ENCODE peak calls at places on chromosomes 5 and 9, in nine cellular contexts. Y, O, J, Q, E, A, M, R and F are unnamed samples.

GRCh38 chr9:27432308-27432707 is 91.8 kb upstream of the IFNK start:
- DNase-seq in Y (no peak), O (no peak), J (no peak), Q (no peak), E (no peak), A (no peak), M (no peak), R (no peak), F (no peak)

GRCh38 chr5:75753182-75753581 is 35.9 kb upstream of the POC5 start:
- DNase-seq in Y (no peak), O (no peak), J (no peak), Q (no peak), E (no peak), A (no peak), M (no peak), R (no peak), F (no peak)

GRCh38 chr5:40378431-40379175 is 301.1 kb upstream of the PTGER4 start:
- DNase-seq in Y (peak; percentile 46), O (no peak), J (no peak), Q (no peak), E (no peak), A (no peak), M (no peak), R (no peak), F (no peak)

GRCh38 chr9:106643211-106643930 is 219.6 kb upstream of the ZNF462 start:
- DNase-seq in Y (no peak), O (no peak), J (no peak), Q (no peak), E (no peak), A (no peak), M (no peak), R (no peak), F (no peak)

GRCh38 chr5:112189328-112189840 is 229.7 kb downstream of the EPB41L4A start:
- DNase-seq in Y (no peak), O (no peak), J (no peak), Q (no peak), E (no peak), A (no peak), M (no peak), R (no peak), F (no peak)

GRCh38 chr5:39906146-39906545 is 481.4 kb upstream of the DAB2 start:
- DNase-seq in Y (no peak), O (no peak), J (no peak), Q (no peak), E (peak; percentile 60), A (no peak), M (peak; percentile 49), R (no peak), F (no peak)

GRCh38 chr5:55597014-55597981 is 62.5 kb upstream of the PLPP1 start:
- DNase-seq in Y (no peak), O (no peak), J (no peak), Q (no peak), E (peak; percentile 95), A (no peak), M (peak; percentile 85), R (no peak), F (no peak)

GRCh38 chr5:35117960-35118359 is 70.2 kb upstream of the AGXT2 start:
- DNase-seq in Y (peak; percentile 14), O (no peak), J (no peak), Q (no peak), E (peak; percentile 17), A (no peak), M (peak; percentile 77), R (no peak), F (no peak)

GRCh38 chr5:180306796-180307195 is 14.9 kb upstream of the MAPK9 start:
- DNase-seq in Y (no peak), O (no peak), J (no peak), Q (no peak), E (no peak), A (peak; percentile 0), M (no peak), R (no peak), F (no peak)

GRCh38 chr5:140382866-140383265 is 18.8 kb upstream of the ANKHD1 start:
- DNase-seq in Y (no peak), O (no peak), J (no peak), Q (no peak), E (no peak), A (no peak), M (no peak), R (no peak), F (no peak)

GRCh38 chr5:124156408-124157027 is 589.9 kb downstream of the ZNF608 start:
- DNase-seq in Y (no peak), O (no peak), J (no peak), Q (no peak), E (no peak), A (no peak), M (no peak), R (no peak), F (no peak)

GRCh38 chr5:154849791-154850201 is 607 bp downstream of the FAXDC2 start:
- DNase-seq in Y (no peak), O (no peak), J (no peak), Q (no peak), E (peak; percentile 23), A (no peak), M (peak; percentile 58), R (no peak), F (no peak)

GRCh38 chr5:128121679-128122078 is 38.1 kb downstream of the SLC12A2 start:
- DNase-seq in Y (no peak), O (no peak), J (peak; percentile 49), Q (no peak), E (peak; percentile 58), A (no peak), M (peak; percentile 13), R (no peak), F (no peak)

GRCh38 chr9:121135642-121136041 is 60.9 kb downstream of the CNTRL start:
- DNase-seq in Y (no peak), O (no peak), J (no peak), Q (no peak), E (no peak), A (no peak), M (no peak), R (no peak), F (no peak)

GRCh38 chr5:107395632-107396350 is 274.9 kb downstream of the EFNA5 start:
- DNase-seq in Y (peak; percentile 52), O (no peak), J (no peak), Q (no peak), E (no peak), A (no peak), M (no peak), R (no peak), F (no peak)

GRCh38 chr9:94860678-94861588 is 134.4 kb downstream of the AOPEP start:
- DNase-seq in Y (peak; percentile 82), O (peak; percentile 65), J (no peak), Q (peak; percentile 74), E (no peak), A (no peak), M (peak; percentile 97), R (peak; percentile 20), F (no peak)

GRCh38 chr9:22097712-22098111 is 88.6 kb upstream of the CDKN2B start:
- DNase-seq in Y (no peak), O (no peak), J (no peak), Q (no peak), E (peak; percentile 94), A (no peak), M (peak; percentile 80), R (no peak), F (no peak)

GRCh38 chr9:22044583-22044982 is 35.5 kb upstream of the CDKN2B start:
- DNase-seq in Y (no peak), O (no peak), J (no peak), Q (no peak), E (peak; percentile 91), A (no peak), M (peak; percentile 75), R (no peak), F (no peak)

GRCh38 chr9:124450241-124450924 is at the start of gene ADGRD2:
- DNase-seq in Y (no peak), O (peak; percentile 46), J (no peak), Q (no peak), E (no peak), A (no peak), M (peak; percentile 17), R (no peak), F (no peak)

GRCh38 chr9:112273826-112274225 is 59.6 kb downstream of the PTBP3 start:
- DNase-seq in Y (no peak), O (no peak), J (no peak), Q (no peak), E (no peak), A (no peak), M (peak; percentile 17), R (no peak), F (no peak)

GRCh38 chr9:13728917-13729811 is 449.7 kb upstream of the MPDZ start:
- DNase-seq in Y (no peak), O (no peak), J (no peak), Q (no peak), E (peak; percentile 79), A (no peak), M (no peak), R (no peak), F (no peak)

GRCh38 chr9:136856541-136857141 is 4.5 kb downstream of the MAMDC4 start:
- DNase-seq in Y (peak; percentile 8), O (no peak), J (no peak), Q (peak; percentile 13), E (no peak), A (no peak), M (no peak), R (no peak), F (no peak)

GRCh38 chr9:126016579-126017290 is 269.6 kb downstream of the PBX3 start:
- DNase-seq in Y (no peak), O (no peak), J (no peak), Q (no peak), E (no peak), A (no peak), M (no peak), R (no peak), F (no peak)

GRCh38 chr9:96686638-96687335 is 31.7 kb upstream of the PRXL2C start:
- DNase-seq in Y (peak; percentile 5), O (no peak), J (no peak), Q (peak; percentile 93), E (peak; percentile 67), A (peak; percentile 42), M (peak; percentile 73), R (peak; percentile 72), F (no peak)

GRCh38 chr9:61674882-61675281 is 485.0 kb downstream of the SPATA31A7 start:
- DNase-seq in Y (no peak), O (no peak), J (no peak), Q (no peak), E (no peak), A (no peak), M (no peak), R (no peak), F (no peak)

GRCh38 chr5:159951834-159952233 is 35.6 kb downstream of the ADRA1B start:
- DNase-seq in Y (no peak), O (no peak), J (no peak), Q (no peak), E (no peak), A (no peak), M (peak; percentile 25), R (no peak), F (no peak)